ENCODE peak calls at places on chromosome 3, in five cellular contexts. One of them, this sample, is unnamed.
A peak's percentile ranks its signal among the peaks of the same experiment; 100 is the strongest.

GRCh38 chr3:29635888-29636287 is 355.0 kb downstream of the RBMS3 start:
- DNase-seq in ovary: no peak
- DNase-seq in esophagus muscularis mucosa: no peak
- DNase-seq in HCT116: no peak
- DNase-seq in HepG2: peak; percentile 9
- DNase-seq in this sample: no peak

GRCh38 chr3:4416961-4417360 is 50.1 kb downstream of the SUMF1 start:
- DNase-seq in ovary: no peak
- DNase-seq in esophagus muscularis mucosa: no peak
- DNase-seq in HCT116: peak; percentile 6
- DNase-seq in HepG2: no peak
- DNase-seq in this sample: peak; percentile 43

GRCh38 chr3:4351164-4351855 is 48.1 kb downstream of the SETMAR start:
- DNase-seq in ovary: no peak
- DNase-seq in esophagus muscularis mucosa: no peak
- DNase-seq in HCT116: no peak
- DNase-seq in HepG2: no peak
- DNase-seq in this sample: no peak

GRCh38 chr3:197958346-197958745 is 1.7 kb upstream of the LMLN start:
- DNase-seq in ovary: no peak
- DNase-seq in esophagus muscularis mucosa: no peak
- DNase-seq in HCT116: no peak
- DNase-seq in HepG2: no peak
- DNase-seq in this sample: no peak

GRCh38 chr3:115626006-115626409 is 2.7 kb downstream of the GAP43 start:
- DNase-seq in ovary: no peak
- DNase-seq in esophagus muscularis mucosa: no peak
- DNase-seq in HCT116: no peak
- DNase-seq in HepG2: no peak
- DNase-seq in this sample: no peak

GRCh38 chr3:15520185-15520584 is 1.3 kb downstream of the COLQ start:
- DNase-seq in ovary: no peak
- DNase-seq in esophagus muscularis mucosa: no peak
- DNase-seq in HCT116: no peak
- DNase-seq in HepG2: no peak
- DNase-seq in this sample: no peak

GRCh38 chr3:54906763-54907162 is 21.1 kb downstream of the LRTM1 start:
- DNase-seq in ovary: no peak
- DNase-seq in esophagus muscularis mucosa: no peak
- DNase-seq in HCT116: no peak
- DNase-seq in HepG2: no peak
- DNase-seq in this sample: no peak

GRCh38 chr3:181710581-181711255 is 1.0 kb upstream of the SOX2 start:
- DNase-seq in ovary: no peak
- DNase-seq in esophagus muscularis mucosa: no peak
- DNase-seq in HCT116: no peak
- DNase-seq in HepG2: no peak
- DNase-seq in this sample: no peak

GRCh38 chr3:124594581-124594980 is 135.7 kb upstream of the UMPS start:
- DNase-seq in ovary: no peak
- DNase-seq in esophagus muscularis mucosa: no peak
- DNase-seq in HCT116: no peak
- DNase-seq in HepG2: no peak
- DNase-seq in this sample: no peak

GRCh38 chr3:197408177-197408957 is 110.0 kb upstream of the DLG1 start:
- DNase-seq in ovary: no peak
- DNase-seq in esophagus muscularis mucosa: no peak
- DNase-seq in HCT116: no peak
- DNase-seq in HepG2: peak; percentile 16
- DNase-seq in this sample: no peak

GRCh38 chr3:56835626-56836025 is 33.9 kb upstream of the ARHGEF3 start:
- DNase-seq in ovary: no peak
- DNase-seq in esophagus muscularis mucosa: no peak
- DNase-seq in HCT116: no peak
- DNase-seq in HepG2: no peak
- DNase-seq in this sample: no peak

GRCh38 chr3:179973024-179973423 is 63.7 kb downstream of the PEX5L start:
- DNase-seq in ovary: no peak
- DNase-seq in esophagus muscularis mucosa: no peak
- DNase-seq in HCT116: no peak
- DNase-seq in HepG2: no peak
- DNase-seq in this sample: no peak

GRCh38 chr3:120559228-120560061 is 36.7 kb upstream of the NDUFB4 start:
- DNase-seq in ovary: peak; percentile 76
- DNase-seq in esophagus muscularis mucosa: no peak
- DNase-seq in HCT116: peak; percentile 87
- DNase-seq in HepG2: peak; percentile 15
- DNase-seq in this sample: no peak

GRCh38 chr3:11482024-11482423 is 161.7 kb downstream of the VGLL4 start:
- DNase-seq in ovary: peak; percentile 87
- DNase-seq in esophagus muscularis mucosa: no peak
- DNase-seq in HCT116: no peak
- DNase-seq in HepG2: no peak
- DNase-seq in this sample: peak; percentile 70

GRCh38 chr3:19901918-19902317 is 32.1 kb downstream of the EFHB start:
- DNase-seq in ovary: no peak
- DNase-seq in esophagus muscularis mucosa: no peak
- DNase-seq in HCT116: no peak
- DNase-seq in HepG2: no peak
- DNase-seq in this sample: no peak

GRCh38 chr3:148128136-148128535 is 569.6 kb upstream of the AGTR1 start:
- DNase-seq in ovary: no peak
- DNase-seq in esophagus muscularis mucosa: no peak
- DNase-seq in HCT116: no peak
- DNase-seq in HepG2: no peak
- DNase-seq in this sample: no peak

DNA sequence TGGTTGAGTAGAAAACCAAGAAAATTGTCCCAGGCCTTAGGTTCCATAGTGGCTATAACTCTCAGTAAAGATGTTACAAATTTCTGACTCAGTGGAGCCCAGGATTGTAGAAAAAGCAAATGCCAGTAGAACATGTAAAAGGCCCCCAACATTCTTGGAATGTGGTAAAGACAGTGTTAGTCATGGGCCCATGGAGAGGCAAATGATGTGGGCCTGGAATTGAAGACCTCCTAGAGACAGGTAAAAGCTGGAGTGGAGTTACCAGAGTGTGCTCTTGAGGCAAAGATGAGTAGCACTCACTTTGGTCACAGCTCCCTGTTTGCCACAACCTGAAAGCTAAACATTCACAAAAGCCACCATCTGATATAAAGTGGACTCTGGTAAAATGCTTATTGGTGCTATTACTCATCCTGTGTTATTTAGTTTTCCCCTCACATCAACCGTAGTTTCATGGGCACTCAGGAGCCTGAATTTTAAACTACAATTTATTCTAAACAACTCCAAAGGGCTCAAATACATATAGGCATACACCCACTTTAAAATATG is 359.7 kb upstream of the NECTIN3 start:
- DNase-seq in ovary: no peak
- DNase-seq in esophagus muscularis mucosa: no peak
- DNase-seq in HCT116: no peak
- DNase-seq in HepG2: no peak
- DNase-seq in this sample: no peak
- TF ChIP-seq POLR2A in ovary: no peak
- TF ChIP-seq POLR2A in esophagus muscularis mucosa: no peak
- TF ChIP-seq POLR2A in HCT116: no peak
- TF ChIP-seq POLR2A in HepG2: no peak
- TF ChIP-seq POLR2A in this sample: no peak

GRCh38 chr3:51719413-51720025 is 12.7 kb downstream of the GRM2 start:
- DNase-seq in ovary: no peak
- DNase-seq in esophagus muscularis mucosa: no peak
- DNase-seq in HCT116: no peak
- DNase-seq in HepG2: no peak
- DNase-seq in this sample: no peak

GRCh38 chr3:51721062-51721745 is 14.3 kb downstream of the GRM2 start:
- DNase-seq in ovary: no peak
- DNase-seq in esophagus muscularis mucosa: peak; percentile 78
- DNase-seq in HCT116: no peak
- DNase-seq in HepG2: no peak
- DNase-seq in this sample: no peak

GRCh38 chr3:51720292-51721061 is 13.6 kb downstream of the GRM2 start:
- DNase-seq in ovary: no peak
- DNase-seq in esophagus muscularis mucosa: peak; percentile 47
- DNase-seq in HCT116: no peak
- DNase-seq in HepG2: no peak
- DNase-seq in this sample: no peak

GRCh38 chr3:51718547-51719412 is 11.9 kb downstream of the GRM2 start:
- DNase-seq in ovary: no peak
- DNase-seq in esophagus muscularis mucosa: peak; percentile 50
- DNase-seq in HCT116: peak; percentile 68
- DNase-seq in HepG2: peak; percentile 64
- DNase-seq in this sample: no peak

GRCh38 chr3:51722362-51722761 is 15.5 kb downstream of the GRM2 start:
- DNase-seq in ovary: no peak
- DNase-seq in esophagus muscularis mucosa: peak; percentile 64
- DNase-seq in HCT116: peak; percentile 10
- DNase-seq in HepG2: no peak
- DNase-seq in this sample: no peak
- TF ChIP-seq CTCF in ovary: no peak
- TF ChIP-seq CTCF in esophagus muscularis mucosa: no peak
- TF ChIP-seq CTCF in HCT116: peak; percentile 22
- TF ChIP-seq CTCF in HepG2: no peak
- TF ChIP-seq CTCF in this sample: no peak

GRCh38 chr3:31354373-31354772 is 178.4 kb upstream of the STT3B start:
- DNase-seq in ovary: no peak
- DNase-seq in esophagus muscularis mucosa: no peak
- DNase-seq in HCT116: no peak
- DNase-seq in HepG2: no peak
- DNase-seq in this sample: no peak

GRCh38 chr3:31356941-31357340 is 175.8 kb upstream of the STT3B start:
- DNase-seq in ovary: no peak
- DNase-seq in esophagus muscularis mucosa: no peak
- DNase-seq in HCT116: no peak
- DNase-seq in HepG2: no peak
- DNase-seq in this sample: no peak

GRCh38 chr3:31357451-31357850 is 175.3 kb upstream of the STT3B start:
- DNase-seq in ovary: no peak
- DNase-seq in esophagus muscularis mucosa: no peak
- DNase-seq in HCT116: no peak
- DNase-seq in HepG2: no peak
- DNase-seq in this sample: no peak

GRCh38 chr3:31361391-31362273 is 171.1 kb upstream of the STT3B start:
- DNase-seq in ovary: no peak
- DNase-seq in esophagus muscularis mucosa: no peak
- DNase-seq in HCT116: peak; percentile 12
- DNase-seq in HepG2: no peak
- DNase-seq in this sample: no peak

DNA sequence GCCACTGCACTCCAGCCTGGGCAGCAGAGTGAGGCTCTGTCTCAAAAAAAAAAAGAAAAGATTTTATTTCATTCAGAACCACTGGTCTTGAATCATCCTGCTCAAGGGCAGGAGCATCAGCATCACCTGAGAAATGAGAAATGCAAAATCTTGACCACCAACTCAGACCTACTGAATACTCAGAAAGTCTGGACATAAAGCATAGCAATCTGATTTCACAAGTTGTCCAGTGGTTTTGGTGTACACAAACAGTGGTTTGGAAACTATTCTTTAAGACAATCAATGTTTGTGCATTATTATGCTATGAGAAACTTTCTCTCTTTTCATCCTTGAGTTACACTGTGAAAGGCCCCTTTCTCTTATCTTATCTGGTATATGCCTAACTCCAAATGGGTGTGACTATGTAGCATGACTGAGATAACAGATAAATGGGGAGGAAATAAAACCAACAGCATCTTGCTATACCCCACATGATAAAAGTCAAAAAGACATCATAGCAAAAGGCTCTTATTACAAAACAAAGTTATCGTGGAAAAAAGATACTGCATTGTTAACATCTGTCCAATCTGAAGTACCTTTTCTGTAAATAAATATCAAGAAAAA is 174.2 kb upstream of the STT3B start:
- DNase-seq in ovary: no peak
- DNase-seq in esophagus muscularis mucosa: no peak
- DNase-seq in HCT116: no peak
- DNase-seq in HepG2: no peak
- DNase-seq in this sample: no peak
- TF ChIP-seq POLR2A in ovary: no peak
- TF ChIP-seq POLR2A in esophagus muscularis mucosa: no peak
- TF ChIP-seq POLR2A in HCT116: no peak
- TF ChIP-seq POLR2A in HepG2: no peak
- TF ChIP-seq POLR2A in this sample: no peak

GRCh38 chr3:128950223-128950938 is 43.5 kb downstream of the CFAP92 start:
- DNase-seq in ovary: no peak
- DNase-seq in esophagus muscularis mucosa: no peak
- DNase-seq in HCT116: peak; percentile 21
- DNase-seq in HepG2: peak; percentile 80
- DNase-seq in this sample: no peak
- TF ChIP-seq CTCF in ovary: no peak
- TF ChIP-seq CTCF in esophagus muscularis mucosa: no peak
- TF ChIP-seq CTCF in HCT116: peak; percentile 38
- TF ChIP-seq CTCF in HepG2: peak; percentile 91
- TF ChIP-seq CTCF in this sample: no peak

GRCh38 chr3:194141415-194142155 is 5.6 kb downstream of the HES1 start:
- DNase-seq in ovary: peak; percentile 91
- DNase-seq in esophagus muscularis mucosa: peak; percentile 96
- DNase-seq in HCT116: peak; percentile 82
- DNase-seq in HepG2: peak; percentile 78
- DNase-seq in this sample: peak; percentile 94
- TF ChIP-seq POLR2A in ovary: no peak
- TF ChIP-seq POLR2A in esophagus muscularis mucosa: no peak
- TF ChIP-seq POLR2A in HCT116: no peak
- TF ChIP-seq POLR2A in HepG2: peak; percentile 66
- TF ChIP-seq POLR2A in this sample: no peak

GRCh38 chr3:46763178-46763577 is 45.5 kb upstream of the PRSS50 start:
- DNase-seq in ovary: no peak
- DNase-seq in esophagus muscularis mucosa: no peak
- DNase-seq in HCT116: no peak
- DNase-seq in HepG2: no peak
- DNase-seq in this sample: no peak

GRCh38 chr3:46764206-46764605 is 46.5 kb upstream of the PRSS50 start:
- DNase-seq in ovary: no peak
- DNase-seq in esophagus muscularis mucosa: no peak
- DNase-seq in HCT116: no peak
- DNase-seq in HepG2: no peak
- DNase-seq in this sample: no peak

GRCh38 chr3:46768061-46768460 is 50.4 kb upstream of the PRSS50 start:
- DNase-seq in ovary: no peak
- DNase-seq in esophagus muscularis mucosa: no peak
- DNase-seq in HCT116: no peak
- DNase-seq in HepG2: no peak
- DNase-seq in this sample: no peak
- TF ChIP-seq CTCF in ovary: no peak
- TF ChIP-seq CTCF in esophagus muscularis mucosa: no peak
- TF ChIP-seq CTCF in HCT116: no peak
- TF ChIP-seq CTCF in HepG2: no peak
- TF ChIP-seq CTCF in this sample: no peak

GRCh38 chr3:127762077-127762786 is 60.1 kb downstream of the MGLL start:
- DNase-seq in ovary: no peak
- DNase-seq in esophagus muscularis mucosa: no peak
- DNase-seq in HCT116: no peak
- DNase-seq in HepG2: no peak
- DNase-seq in this sample: no peak
- TF ChIP-seq POLR2A in ovary: no peak
- TF ChIP-seq POLR2A in esophagus muscularis mucosa: no peak
- TF ChIP-seq POLR2A in HCT116: no peak
- TF ChIP-seq POLR2A in HepG2: no peak
- TF ChIP-seq POLR2A in this sample: no peak